ENCODE peak calls at places on chromosomes 6 and 20, in five cellular contexts. F, U, D, T and M are unnamed samples.

GRCh38 chr6:81105998-81106397 is 646.5 kb downstream of the TENT5A start:
- DNase-seq in F (no peak), U (peak; percentile 6), D (no peak), T (no peak), M (no peak)

GRCh38 chr20:47784599-47785320 is 521 bp downstream of the SULF2 start:
- DNase-seq in F (no peak), U (peak; percentile 49), D (peak; percentile 74), T (peak; percentile 47), M (no peak)

GRCh38 chr6:3351105-3351676 is 92.4 kb downstream of the PSMG4 start:
- DNase-seq in F (no peak), U (peak; percentile 57), D (no peak), T (peak; percentile 34), M (no peak)

GRCh38 chr6:164208371-164208770 is 793.9 kb downstream of the QKI start:
- DNase-seq in F (no peak), U (no peak), D (no peak), T (no peak), M (no peak)

GRCh38 chr6:112232845-112233256 is 21.5 kb downstream of the LAMA4 start:
- DNase-seq in F (no peak), U (no peak), D (no peak), T (peak; percentile 59), M (peak; percentile 88)

GRCh38 chr20:32702706-32703425 is 29.1 kb upstream of the C20orf203 start:
- DNase-seq in F (no peak), U (no peak), D (no peak), T (no peak), M (no peak)

GRCh38 chr6:40962241-40962640 is 76.8 kb downstream of the UNC5CL start:
- DNase-seq in F (peak; percentile 27), U (peak; percentile 31), D (peak; percentile 95), T (no peak), M (peak; percentile 73)

GRCh38 chr6:130460934-130461333 is 95.1 kb downstream of the TMEM200A start:
- DNase-seq in F (no peak), U (no peak), D (no peak), T (no peak), M (no peak)

GRCh38 chr6:53049389-53049788 is 15.8 kb upstream of the FBXO9 start:
- DNase-seq in F (no peak), U (no peak), D (no peak), T (no peak), M (no peak)

GRCh38 chr6:149176971-149177667 is 140.4 kb upstream of the TAB2 start:
- DNase-seq in F (no peak), U (no peak), D (no peak), T (no peak), M (no peak)

GRCh38 chr20:38299963-38300362 is 4.0 kb upstream of the BPI start:
- DNase-seq in F (no peak), U (no peak), D (peak; percentile 75), T (no peak), M (no peak)

GRCh38 chr6:90716345-90716744 is 129.5 kb upstream of the MAP3K7 start:
- DNase-seq in F (no peak), U (no peak), D (no peak), T (no peak), M (no peak)

GRCh38 chr6:165600606-165601005 is 62.4 kb downstream of the PDE10A start:
- DNase-seq in F (no peak), U (no peak), D (no peak), T (no peak), M (no peak)

GRCh38 chr20:53942121-53942816 is 128.1 kb downstream of the BCAS1 start:
- DNase-seq in F (peak; percentile 50), U (no peak), D (peak; percentile 35), T (no peak), M (no peak)

GRCh38 chr20:47067776-47068175 is 173.1 kb downstream of the EYA2 start:
- DNase-seq in F (no peak), U (no peak), D (no peak), T (no peak), M (no peak)

GRCh38 chr6:70668499-70668812 is 773 bp downstream of the SMAP1 start:
- DNase-seq in F (no peak), U (peak; percentile 11), D (peak; percentile 10), T (peak; percentile 29), M (no peak)

GRCh38 chr6:36024154-36024760 is at the start of gene SLC26A8:
- DNase-seq in F (no peak), U (no peak), D (no peak), T (no peak), M (no peak)

GRCh38 chr6:156396791-156397418 is 380.3 kb upstream of the ARID1B start:
- DNase-seq in F (peak; percentile 50), U (no peak), D (no peak), T (no peak), M (no peak)

GRCh38 chr20:36676701-36677421 is 30.9 kb upstream of the SLA2 start:
- DNase-seq in F (no peak), U (no peak), D (no peak), T (no peak), M (no peak)

GRCh38 chr20:31687777-31688176 is 34.9 kb downstream of the BCL2L1 start:
- DNase-seq in F (no peak), U (no peak), D (no peak), T (no peak), M (no peak)

GRCh38 chr6:40399888-40400468 is 187.2 kb downstream of the LRFN2 start:
- DNase-seq in F (no peak), U (no peak), D (no peak), T (no peak), M (no peak)

GRCh38 chr6:107083047-107083768 is 32.1 kb downstream of the BEND3 start:
- DNase-seq in F (peak; percentile 53), U (no peak), D (no peak), T (no peak), M (no peak)

GRCh38 chr20:49427751-49428518 is 54.5 kb downstream of the KCNB1 start:
- DNase-seq in F (no peak), U (no peak), D (no peak), T (no peak), M (no peak)

GRCh38 chr6:140586426-140587061 is 1212.1 kb upstream of the CITED2 start:
- DNase-seq in F (peak; percentile 71), U (no peak), D (no peak), T (no peak), M (no peak)

GRCh38 chr6:152981989-152982767 is 663 bp downstream of the FBXO5 start:
- DNase-seq in F (no peak), U (peak; percentile 49), D (no peak), T (peak; percentile 30), M (no peak)

GRCh38 chr20:57601211-57601570 is 19.0 kb downstream of the ZBP1 start:
- DNase-seq in F (no peak), U (no peak), D (peak; percentile 57), T (no peak), M (no peak)

GRCh38 chr6:54481096-54481495 is 172.9 kb downstream of the TINAG start:
- DNase-seq in F (no peak), U (no peak), D (no peak), T (no peak), M (no peak)

GRCh38 chr6:53492860-53493634 is 51.9 kb downstream of the GCLC start:
- DNase-seq in F (no peak), U (peak; percentile 73), D (peak; percentile 84), T (no peak), M (peak; percentile 33)

GRCh38 chr6:136465766-136466303 is 84.4 kb downstream of the MAP7 start:
- DNase-seq in F (no peak), U (no peak), D (peak; percentile 46), T (no peak), M (no peak)

GRCh38 chr6:53239526-53239925 is 90.9 kb upstream of the GCM1 start:
- DNase-seq in F (peak; percentile 72), U (no peak), D (peak; percentile 18), T (no peak), M (no peak)

GRCh38 chr20:53621482-53622246 is 28.0 kb upstream of the ZNF217 start:
- DNase-seq in F (peak; percentile 67), U (peak; percentile 81), D (peak; percentile 100), T (peak; percentile 80), M (no peak)

GRCh38 chr6:41748542-41748941 is 1.3 kb upstream of the PGC start:
- DNase-seq in F (no peak), U (no peak), D (no peak), T (no peak), M (no peak)

GRCh38 chr6:104418125-104418524 is 441.6 kb downstream of the HACE1 start:
- DNase-seq in F (no peak), U (no peak), D (no peak), T (no peak), M (no peak)

GRCh38 chr6:105795913-105796517 is 290.1 kb upstream of the PRDM1 start:
- DNase-seq in F (no peak), U (no peak), D (peak; percentile 60), T (no peak), M (no peak)

GRCh38 chr20:1468117-1468624 is 1.5 kb upstream of the NSFL1C start:
- DNase-seq in F (no peak), U (no peak), D (no peak), T (no peak), M (no peak)

GRCh38 chr20:45101333-45101850 is 465 bp upstream of the KCNS1 start:
- DNase-seq in F (no peak), U (no peak), D (no peak), T (no peak), M (no peak)
- H3K4me3 ChIP-seq in F (no peak overlapping the region), U (no peak overlapping the region), D (no peak overlapping the region), T (no peak overlapping the region), M (no peak overlapping the region)

DNA sequence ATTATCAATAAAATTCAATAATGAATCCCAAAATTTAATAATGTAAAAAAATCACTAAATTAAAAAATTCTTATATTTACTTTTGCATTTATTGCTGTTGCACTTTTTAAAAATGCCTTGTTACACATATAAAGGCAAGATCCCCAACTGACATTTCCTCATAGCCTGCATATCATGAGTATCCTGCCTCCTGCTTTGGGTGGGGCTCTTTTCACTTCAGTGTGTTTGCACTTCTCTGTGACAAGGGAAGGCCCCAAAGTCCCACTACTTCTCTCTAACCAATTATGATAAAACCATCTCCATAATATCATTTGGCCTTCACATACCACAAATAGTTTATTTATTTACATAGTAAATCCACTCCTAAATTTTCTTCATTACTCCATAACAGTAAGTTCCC is 446.1 kb upstream of the MARCKS start:
- DNase-seq in F (no peak), U (no peak), D (peak; percentile 54), T (no peak), M (no peak)
- TF ChIP-seq CTCF in F (no peak), U (no peak), D (no peak), T (no peak), M (no peak)

DNA sequence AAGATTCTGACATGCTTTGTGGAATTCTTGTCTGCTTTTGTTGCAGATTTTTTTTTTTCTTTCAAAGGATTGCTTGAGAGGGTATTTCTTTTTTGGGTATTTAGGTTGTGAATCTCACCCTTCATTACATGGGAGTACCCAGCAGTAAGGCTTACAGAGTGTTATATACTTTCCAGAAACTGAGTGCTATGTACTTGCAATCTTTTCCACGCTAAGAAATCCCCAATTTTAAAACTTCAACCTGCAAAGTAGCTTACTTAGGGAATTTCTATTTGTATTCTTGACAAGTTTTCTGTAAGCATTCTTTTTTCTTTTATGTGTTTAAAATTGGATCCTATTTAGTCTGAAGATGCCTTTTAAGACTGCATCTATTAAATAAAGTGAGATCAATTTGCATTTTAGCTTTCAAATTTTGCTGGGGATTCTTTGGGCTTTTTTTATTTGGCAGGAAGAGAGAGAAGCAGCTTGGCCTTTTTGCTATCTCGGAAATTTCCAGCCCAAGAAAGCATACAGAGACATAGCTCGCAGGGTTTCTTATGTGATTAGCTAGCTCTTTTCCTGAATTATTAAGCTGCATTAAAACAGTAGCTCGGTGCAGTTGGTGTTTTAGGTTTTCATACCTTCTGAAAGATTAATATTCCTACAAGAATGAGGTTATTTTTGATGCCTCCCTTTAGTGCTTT is 42.6 kb downstream of the KCNS1 start:
- DNase-seq in F (no peak), U (no peak), D (no peak), T (no peak), M (no peak)
- H3K36me3 ChIP-seq in F (peaks cover 6% of the 10 kb centered on the region), U (no peaks in the 10 kb centered on the region), D (no peaks in the 10 kb centered on the region), T (no peaks in the 10 kb centered on the region), M (no peaks in the 10 kb centered on the region)

GRCh38 chr6:14396826-14397517 is 279.4 kb downstream of the CD83 start:
- DNase-seq in F (peak; percentile 9), U (no peak), D (peak; percentile 52), T (no peak), M (peak; percentile 13)
- H3K4me3 ChIP-seq in F (no peak overlapping the region), U (no peak overlapping the region), D (no peak overlapping the region), T (no peak overlapping the region), M (no peak overlapping the region)